ENCODE peak calls at places on chromosome 17, in seven cellular contexts. M is mesothelial cell of epicardium, S is fibroblast of lung, N is prostate gland, X is pancreas, P is AG10803, U is transverse colon. V is an unnamed sample.

GRCh38 chr17:7573324-7574080 is 5.9 kb upstream of the CD68 start:
- DNase-seq in M (peak), S (peak), N (peak), X (peak), P (peak), U (peak), V (no peak)

GRCh38 chr17:33811006-33811760 is 443.9 kb upstream of the CCL2 start:
- DNase-seq in M (no peak), S (no peak), N (no peak), X (no peak), P (no peak), U (no peak), V (no peak)

GRCh38 chr17:63390090-63390489 is 56.0 kb downstream of the CYB561 start:
- DNase-seq in M (no peak), S (no peak), N (no peak), X (no peak), P (no peak), U (no peak), V (no peak)

GRCh38 chr17:45092932-45093430 is 31.9 kb downstream of the NMT1 start:
- DNase-seq in M (no peak), S (peak), N (peak), X (no peak), P (peak), U (peak), V (no peak)

GRCh38 chr17:78473951-78474630 is 95.6 kb downstream of the PGS1 start:
- DNase-seq in M (no peak), S (no peak), N (no peak), X (no peak), P (peak), U (no peak), V (no peak)

GRCh38 chr17:7837375-7838290 is 3.6 kb downstream of the KDM6B start:
- DNase-seq in M (no peak), S (no peak), N (no peak), X (no peak), P (no peak), U (no peak), V (no peak)

GRCh38 chr17:63185420-63185819 is 219.4 kb downstream of the TANC2 start:
- DNase-seq in M (no peak), S (no peak), N (no peak), X (no peak), P (peak), U (no peak), V (no peak)

GRCh38 chr17:76735006-76735405 is 2.1 kb downstream of the SRSF2 start:
- DNase-seq in M (no peak), S (peak), N (no peak), X (no peak), P (no peak), U (no peak), V (no peak)

GRCh38 chr17:62870581-62870964 is 62.5 kb upstream of the MARCHF10 start:
- DNase-seq in M (no peak), S (no peak), N (no peak), X (no peak), P (peak), U (no peak), V (no peak)

GRCh38 chr17:7043544-7044268 is at the start of gene SLC16A11:
- DNase-seq in M (no peak), S (no peak), N (no peak), X (peak), P (peak), U (peak), V (no peak)

GRCh38 chr17:14737984-14738651 is 437.2 kb downstream of the HS3ST3B1 start:
- DNase-seq in M (no peak), S (peak), N (peak), X (peak), P (peak), U (peak), V (no peak)

GRCh38 chr17:38579934-38580333 is 25.8 kb downstream of the SRCIN1 start:
- DNase-seq in M (no peak), S (no peak), N (no peak), X (no peak), P (no peak), U (no peak), V (no peak)

GRCh38 chr17:57946798-57947358 is 8.3 kb downstream of the CUEDC1 start:
- DNase-seq in M (no peak), S (peak), N (peak), X (no peak), P (peak), U (peak), V (no peak)

GRCh38 chr17:13302983-13303382 is 285.2 kb upstream of the ELAC2 start:
- DNase-seq in M (no peak), S (no peak), N (no peak), X (no peak), P (no peak), U (no peak), V (no peak)

GRCh38 chr17:57880086-57880456 is 30.2 kb upstream of the MRPS23 start:
- DNase-seq in M (no peak), S (no peak), N (no peak), X (no peak), P (no peak), U (no peak), V (no peak)

GRCh38 chr17:68910789-68911431 is 44.3 kb downstream of the ABCA8 start:
- DNase-seq in M (no peak), S (no peak), N (no peak), X (no peak), P (no peak), U (no peak), V (no peak)

GRCh38 chr17:1792495-1793446 is 30.9 kb downstream of the SERPINF1 start:
- DNase-seq in M (no peak), S (no peak), N (no peak), X (peak), P (peak), U (no peak), V (peak)

GRCh38 chr17:78780852-78781338 is 1.2 kb downstream of the CYTH1 start:
- DNase-seq in M (no peak), S (peak), N (no peak), X (no peak), P (no peak), U (no peak), V (peak)

GRCh38 chr17:82966415-82966814 is 113.0 kb upstream of the METRNL start:
- DNase-seq in M (no peak), S (no peak), N (no peak), X (no peak), P (no peak), U (no peak), V (no peak)

GRCh38 chr17:7703584-7704574 is 1.1 kb upstream of the EFNB3 start:
- DNase-seq in M (no peak), S (peak), N (no peak), X (peak), P (peak), U (no peak), V (no peak)

GRCh38 chr17:34639706-34640425 is 60.5 kb downstream of the TMEM132E start:
- DNase-seq in M (no peak), S (no peak), N (no peak), X (no peak), P (no peak), U (no peak), V (peak)

GRCh38 chr17:38511126-38512108 is 83.2 kb downstream of the ARHGAP23 start:
- DNase-seq in M (no peak), S (peak), N (no peak), X (no peak), P (peak), U (no peak), V (no peak)

GRCh38 chr17:21019976-21020575 is 22.7 kb downstream of the USP22 start:
- DNase-seq in M (no peak), S (no peak), N (no peak), X (no peak), P (peak), U (peak), V (no peak)

GRCh38 chr17:72079700-72080099 is 41.1 kb upstream of the SOX9 start:
- DNase-seq in M (no peak), S (peak), N (peak), X (no peak), P (no peak), U (no peak), V (no peak)

GRCh38 chr17:77285594-77286390 is 145.0 kb downstream of the SEC14L1 start:
- DNase-seq in M (no peak), S (peak), N (peak), X (peak), P (peak), U (peak), V (peak)

GRCh38 chr17:67544364-67544763 is 167.3 kb downstream of the PITPNC1 start:
- DNase-seq in M (no peak), S (no peak), N (no peak), X (no peak), P (no peak), U (no peak), V (no peak)

GRCh38 chr17:12765544-12765943 is 23.8 kb upstream of the ARHGAP44 start:
- DNase-seq in M (no peak), S (peak), N (no peak), X (no peak), P (peak), U (no peak), V (no peak)

GRCh38 chr17:30278032-30278431 is 13.7 kb downstream of the BLMH start:
- DNase-seq in M (no peak), S (peak), N (no peak), X (no peak), P (peak), U (no peak), V (no peak)

GRCh38 chr17:330993-331701 is 21.5 kb downstream of the RPH3AL start:
- DNase-seq in M (no peak), S (no peak), N (no peak), X (peak), P (no peak), U (peak), V (peak)

GRCh38 chr17:34858941-34859562 is 102.2 kb downstream of the CCT6B start:
- DNase-seq in M (no peak), S (no peak), N (no peak), X (no peak), P (no peak), U (no peak), V (no peak)

GRCh38 chr17:77644981-77645380 is 313.5 kb upstream of the TNRC6C start:
- DNase-seq in M (no peak), S (no peak), N (no peak), X (no peak), P (no peak), U (no peak), V (no peak)

GRCh38 chr17:35973333-35974260 is 7.7 kb downstream of the CCL16 start:
- DNase-seq in M (no peak), S (no peak), N (no peak), X (no peak), P (peak), U (no peak), V (no peak)

GRCh38 chr17:83199500-83200201 is 120.2 kb downstream of the METRNL start:
- DNase-seq in M (no peak), S (no peak), N (no peak), X (peak), P (peak), U (peak), V (no peak)

DNA sequence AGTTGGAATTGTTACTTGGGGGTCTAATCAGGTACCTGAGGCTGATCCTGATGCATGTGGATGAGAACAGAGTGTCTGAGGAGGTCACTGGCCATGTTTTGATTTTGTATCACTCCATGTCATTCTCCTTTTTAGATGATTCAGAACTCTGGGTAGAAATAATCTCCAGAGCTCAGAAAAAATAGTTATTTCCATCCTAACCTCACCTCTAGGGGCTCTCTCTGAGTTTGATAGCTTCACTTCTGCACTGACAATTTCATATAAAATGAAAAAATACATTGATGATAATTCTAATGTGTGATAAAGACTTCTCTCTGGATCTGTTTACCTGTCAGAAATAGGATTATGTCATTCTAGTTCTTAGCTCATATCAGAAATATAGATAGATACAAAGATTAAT is 6.2 kb upstream of the KRT12 start:
- DNase-seq in M (no peak), S (no peak), N (no peak), X (no peak), P (no peak), U (no peak), V (no peak)
- TF ChIP-seq CTCF in M (no peak), S (no peak), N (no peak), X (no peak), P (no peak), U (no peak), V (peak)

DNA sequence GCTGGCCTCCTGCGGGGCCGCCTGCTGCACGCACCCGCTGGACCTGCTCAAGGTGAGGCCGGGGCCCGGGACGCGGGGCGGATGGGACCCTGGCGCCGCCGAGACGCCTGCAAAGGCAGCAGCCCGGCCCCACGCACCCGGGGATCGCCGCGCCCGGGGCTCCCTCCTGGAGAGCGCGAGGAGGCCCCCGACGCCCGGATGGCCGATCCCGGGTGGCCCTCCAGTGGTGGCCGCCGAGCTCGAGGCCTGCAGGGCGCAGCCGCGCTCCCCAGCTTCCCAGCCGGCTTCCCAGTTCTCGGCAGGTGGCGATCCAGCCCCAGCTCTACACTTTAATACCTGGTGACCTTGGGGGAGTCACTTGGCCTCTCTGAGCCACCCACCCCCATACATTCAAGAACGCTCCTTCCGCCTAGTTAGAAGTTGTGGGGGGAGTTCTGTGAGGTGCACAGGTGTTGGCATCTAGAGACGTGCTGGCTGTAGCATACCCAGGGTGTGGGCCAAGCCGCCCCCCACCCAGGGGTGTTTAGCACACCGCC is 452 bp downstream of the SLC25A10 start:
- DNase-seq in M (no peak), S (no peak), N (peak), X (peak), P (peak), U (peak), V (no peak)
- TF ChIP-seq CTCF in M (no peak), S (peak), N (no peak), X (no peak), P (peak), U (peak), V (peak)

GRCh38 chr17:49365667-49366066 is 3.6 kb upstream of the ZNF652 start:
- DNase-seq in M (no peak), S (no peak), N (no peak), X (no peak), P (peak), U (no peak), V (no peak)
- TF ChIP-seq CTCF in M (no peak), S (peak), N (no peak), X (no peak), P (peak), U (no peak), V (peak)

GRCh38 chr17:47987240-47987835 is 16.4 kb downstream of the CDK5RAP3 start:
- DNase-seq in M (no peak), S (no peak), N (peak), X (peak), P (peak), U (no peak), V (no peak)
- TF ChIP-seq CTCF in M (no peak), S (no peak), N (no peak), X (no peak), P (no peak), U (no peak), V (no peak)